ENCODE peak calls at places on chromosomes 7 and 10, in four cellular contexts. J, G, C and Q are unnamed samples.

GRCh38 chr7:143172354-143172753 is 10.9 kb upstream of the TAS2R39 start:
- DNase-seq in J (no peak), G (peak), C (no peak), Q (no peak)

GRCh38 chr7:70487526-70488285 is 644.2 kb upstream of the GALNT17 start:
- DNase-seq in J (no peak), G (no peak), C (no peak), Q (no peak)

GRCh38 chr10:119871881-119872609 is 598 bp downstream of the MCMBP start:
- DNase-seq in J (no peak), G (no peak), C (no peak), Q (no peak)

GRCh38 chr7:156722427-156722826 is 81.9 kb downstream of the RNF32 start:
- DNase-seq in J (no peak), G (no peak), C (no peak), Q (no peak)

GRCh38 chr10:75512534-75512933 is 81.1 kb downstream of the LRMDA start:
- DNase-seq in J (no peak), G (no peak), C (no peak), Q (no peak)

GRCh38 chr7:67716729-67717128 is 720.1 kb downstream of the TYW1 start:
- DNase-seq in J (no peak), G (no peak), C (no peak), Q (no peak)

GRCh38 chr7:85320699-85321476 is 134.0 kb upstream of the SEMA3D start:
- DNase-seq in J (no peak), G (no peak), C (no peak), Q (no peak)

GRCh38 chr7:101216860-101217387 is 457 bp downstream of the PLOD3 start:
- DNase-seq in J (no peak), G (no peak), C (no peak), Q (no peak)

GRCh38 chr7:4100691-4101090 is 581.4 kb upstream of the FOXK1 start:
- DNase-seq in J (no peak), G (no peak), C (no peak), Q (no peak)

GRCh38 chr7:111438369-111439289 is 123.7 kb downstream of the IMMP2L start:
- DNase-seq in J (no peak), G (no peak), C (peak), Q (no peak)

GRCh38 chr7:75531359-75531821 is 39.3 kb downstream of the SPDYE5 start:
- DNase-seq in J (peak), G (peak), C (no peak), Q (no peak)

GRCh38 chr10:44042926-44043602 is 341.8 kb downstream of the CXCL12 start:
- DNase-seq in J (no peak), G (no peak), C (no peak), Q (no peak)

GRCh38 chr10:79159141-79159619 is 90.4 kb downstream of the ZMIZ1 start:
- DNase-seq in J (no peak), G (no peak), C (no peak), Q (no peak)

GRCh38 chr10:72367301-72367970 is 12.7 kb upstream of the DNAJB12 start:
- DNase-seq in J (no peak), G (no peak), C (no peak), Q (no peak)
- TF ChIP-seq POLR2AphosphoS2 in J (no peak), G (no peak), C (no peak), Q (no peak)

GRCh38 chr10:20858292-20859124 is 38.6 kb downstream of the NEBL start:
- DNase-seq in J (peak), G (no peak), C (no peak), Q (no peak)
- TF ChIP-seq POLR2AphosphoS2 in J (no peak), G (no peak), C (no peak), Q (no peak)

GRCh38 chr10:110324201-110324804 is 19.6 kb upstream of the SMNDC1 start:
- DNase-seq in J (no peak), G (no peak), C (peak), Q (no peak)
- TF ChIP-seq POLR2AphosphoS2 in J (no peak), G (no peak), C (no peak), Q (no peak)

GRCh38 chr10:32346551-32347362 is at the start of gene EPC1:
- DNase-seq in J (peak), G (peak), C (peak), Q (peak)
- TF ChIP-seq POLR2AphosphoS2 in J (no peak), G (no peak), C (no peak), Q (peak)

GRCh38 chr10:80737209-80737608 is 199.5 kb downstream of the SH2D4B start:
- DNase-seq in J (no peak), G (no peak), C (no peak), Q (no peak)

GRCh38 chr10:80739963-80740715 is 202.4 kb downstream of the SH2D4B start:
- DNase-seq in J (no peak), G (no peak), C (peak), Q (no peak)

GRCh38 chr10:80741278-80741677 is 203.6 kb downstream of the SH2D4B start:
- DNase-seq in J (no peak), G (no peak), C (no peak), Q (no peak)

DNA sequence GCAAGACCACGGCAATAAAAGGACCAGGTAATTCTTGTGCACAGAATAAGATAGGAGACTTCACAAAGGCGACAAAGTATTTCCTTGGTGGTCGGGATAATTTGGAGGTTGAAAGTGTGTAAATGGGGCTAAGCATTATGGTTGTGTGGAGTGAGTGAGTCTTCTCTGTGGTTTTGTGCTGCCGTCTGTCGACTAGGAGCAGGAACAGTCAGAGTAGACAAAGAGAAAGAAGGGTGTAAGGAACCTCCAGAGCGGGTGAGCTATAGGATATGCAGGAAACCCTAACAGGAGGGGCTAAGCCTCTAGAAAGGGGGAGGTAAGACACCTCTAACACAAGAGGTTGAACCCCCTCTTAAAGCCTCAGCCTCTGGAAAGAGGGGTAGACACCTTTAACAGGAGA is 201.6 kb downstream of the SH2D4B start:
- DNase-seq in J (no peak), G (no peak), C (no peak), Q (no peak)
- TF ChIP-seq POLR2AphosphoS2 in J (no peak), G (no peak), C (no peak), Q (no peak)

DNA sequence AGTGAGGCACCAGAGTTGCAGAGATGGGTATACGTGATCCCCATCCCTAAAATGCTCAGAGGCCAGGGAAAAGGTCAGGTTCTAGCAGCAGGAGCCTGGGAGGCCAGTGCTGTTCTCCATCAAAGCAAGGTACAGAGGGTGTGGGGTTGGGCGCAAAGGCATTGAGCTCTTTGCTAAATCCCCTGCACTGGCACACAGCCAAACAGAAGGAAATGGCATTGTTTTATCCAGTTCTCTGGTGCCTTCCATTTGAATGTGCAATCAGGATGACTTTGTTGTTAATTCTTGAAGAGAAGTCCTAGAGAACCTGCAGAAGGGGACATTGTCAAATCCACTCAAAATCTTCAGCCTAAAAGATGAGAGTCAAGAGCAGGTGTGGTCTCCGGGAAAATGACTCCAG is 111.3 kb upstream of the CHST15 start:
- DNase-seq in J (no peak), G (no peak), C (no peak), Q (no peak)
- TF ChIP-seq POLR2AphosphoS2 in J (no peak), G (no peak), C (no peak), Q (no peak)

DNA sequence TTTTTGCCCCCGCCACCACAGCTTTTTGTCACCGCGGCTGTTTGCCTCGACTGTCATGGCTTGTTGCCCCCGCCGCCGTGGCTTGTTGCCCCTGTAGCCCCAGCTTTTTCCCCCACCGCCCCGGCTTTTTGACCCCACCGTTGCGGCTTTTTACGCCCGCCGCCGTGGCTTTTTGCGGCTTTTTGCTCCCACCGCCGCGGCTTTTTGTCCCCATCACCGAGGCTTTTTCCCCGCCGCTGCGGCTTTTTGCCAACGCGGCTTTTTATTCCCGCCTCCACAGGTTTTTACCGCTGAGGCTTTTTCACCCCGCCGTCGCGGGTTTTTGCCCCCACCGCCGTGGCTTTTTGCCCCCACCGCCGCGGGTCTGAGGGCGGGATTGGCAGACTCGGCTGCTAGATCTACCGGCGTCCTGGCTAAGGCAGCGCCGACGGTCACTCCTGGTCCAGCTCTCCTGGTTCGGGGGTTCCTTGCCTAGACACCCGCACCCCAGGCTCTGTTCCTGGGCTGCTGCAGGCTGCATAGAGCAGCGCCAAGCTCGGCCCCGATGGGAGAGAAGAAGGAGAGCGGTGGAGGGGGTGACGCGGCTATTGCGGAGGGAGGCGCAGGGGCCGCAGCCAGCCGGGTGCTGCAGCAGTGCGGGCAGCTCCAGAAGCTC is 637.7 kb downstream of the ZNF716 start:
- DNase-seq in J (no peak), G (no peak), C (no peak), Q (no peak)
- TF ChIP-seq POLR2AphosphoS2 in J (no peak), G (no peak), C (no peak), Q (no peak)

DNA sequence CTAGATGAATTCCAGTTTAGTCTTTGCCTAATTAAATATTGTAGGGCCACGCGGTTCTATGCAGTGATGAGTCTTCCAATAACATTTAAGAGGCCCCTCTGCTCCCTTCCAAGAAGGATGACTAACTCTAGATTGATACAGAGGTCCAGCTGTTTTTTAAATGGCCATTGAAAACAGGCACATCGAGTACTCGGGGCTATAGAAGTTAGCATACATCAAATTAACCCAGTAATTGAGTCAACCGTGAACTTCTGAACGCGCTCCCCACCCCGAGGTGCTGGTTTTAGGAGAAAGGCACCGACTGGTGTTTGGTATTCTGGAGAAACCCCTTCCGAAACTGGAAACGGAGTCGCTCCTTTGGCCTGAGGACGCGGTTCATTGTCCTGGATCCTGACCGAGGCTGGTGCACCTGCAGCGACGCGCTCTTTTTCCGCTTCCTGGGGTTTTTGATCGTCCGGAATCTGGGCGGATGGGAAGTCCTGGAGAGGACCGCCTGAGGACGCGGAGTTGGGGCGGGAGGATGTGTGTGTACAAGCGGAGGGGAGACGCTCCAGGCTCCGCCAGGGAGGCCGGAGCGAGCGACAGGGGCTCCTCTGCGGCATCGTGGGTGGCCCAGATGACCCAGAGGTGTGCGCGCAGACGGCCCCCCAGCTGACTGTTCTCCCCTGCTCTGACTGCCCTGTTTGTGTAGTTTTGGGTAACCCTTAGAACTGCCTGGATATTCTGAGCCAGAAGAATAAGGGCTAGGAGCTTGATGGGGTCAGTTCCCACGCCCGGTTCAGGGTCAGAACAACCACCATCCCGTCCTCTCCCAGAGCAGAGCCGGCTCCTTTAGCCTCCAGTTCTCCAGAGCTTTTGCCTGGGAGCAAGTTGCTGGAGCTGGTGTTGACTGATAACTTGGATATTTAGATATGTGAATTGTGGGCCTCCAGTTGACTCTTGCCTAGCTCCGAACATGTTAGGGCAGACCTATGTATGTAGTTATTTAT is 712 bp downstream of the FAM221A start:
- DNase-seq in J (no peak), G (no peak), C (no peak), Q (no peak)
- TF ChIP-seq POLR2AphosphoS2 in J (no peak), G (no peak), C (no peak), Q (no peak)